ENCODE peak calls at places on chromosomes 3 and 15, in five cellular contexts. I is K562, H is HepG2, Q is GM12878, Y is H1. X is an unnamed sample.

GRCh38 chr15:71575474-71576045 is 234.8 kb upstream of the NR2E3 start:
- DNase-seq in Y (no peak), H (peak; percentile 10), I (no peak), Q (no peak), X (no peak)

GRCh38 chr3:101722394-101723173 is 1.8 kb upstream of the CEP97 start:
- DNase-seq in Y (no peak), Q (peak; percentile 78), H (no peak), I (no peak), X (no peak)

GRCh38 chr3:126473292-126474168 is 2.2 kb downstream of the ZXDC start:
- DNase-seq in Y (no peak), Q (no peak), H (no peak), I (no peak), X (no peak)

GRCh38 chr15:57370929-57371328 is 5.4 kb upstream of the CGNL1 start:
- DNase-seq in I (no peak), Q (no peak), Y (no peak), H (no peak), X (no peak)

GRCh38 chr3:104190681-104191080 is 1176.0 kb upstream of the ALCAM start:
- DNase-seq in Q (no peak), H (no peak), I (no peak), Y (no peak), X (no peak)

GRCh38 chr3:174062923-174063322 is 665.4 kb downstream of the NLGN1 start:
- DNase-seq in H (no peak), Q (no peak), Y (no peak), I (no peak), X (no peak)

GRCh38 chr3:185540705-185541104 is 11.7 kb downstream of the LIPH start:
- DNase-seq in H (no peak), Y (no peak), I (no peak), Q (no peak), X (no peak)

GRCh38 chr3:124741027-124741426 is 10.8 kb downstream of the UMPS start:
- DNase-seq in I (no peak), H (no peak), Y (no peak), Q (no peak), X (no peak)

GRCh38 chr15:54064412-54064811 is 86.2 kb downstream of the UNC13C start:
- DNase-seq in H (no peak), I (no peak), Q (no peak), Y (no peak), X (no peak)

GRCh38 chr15:70100495-70101331 is 3.0 kb upstream of the TLE3 start:
- DNase-seq in Y (no peak), H (peak; percentile 12), Q (no peak), I (peak; percentile 45), X (peak; percentile 27)

GRCh38 chr3:156448300-156448699 is 106.6 kb downstream of the SSR3 start:
- DNase-seq in I (peak; percentile 68), Q (no peak), Y (peak; percentile 57), H (peak; percentile 5), X (peak; percentile 46)

DNA sequence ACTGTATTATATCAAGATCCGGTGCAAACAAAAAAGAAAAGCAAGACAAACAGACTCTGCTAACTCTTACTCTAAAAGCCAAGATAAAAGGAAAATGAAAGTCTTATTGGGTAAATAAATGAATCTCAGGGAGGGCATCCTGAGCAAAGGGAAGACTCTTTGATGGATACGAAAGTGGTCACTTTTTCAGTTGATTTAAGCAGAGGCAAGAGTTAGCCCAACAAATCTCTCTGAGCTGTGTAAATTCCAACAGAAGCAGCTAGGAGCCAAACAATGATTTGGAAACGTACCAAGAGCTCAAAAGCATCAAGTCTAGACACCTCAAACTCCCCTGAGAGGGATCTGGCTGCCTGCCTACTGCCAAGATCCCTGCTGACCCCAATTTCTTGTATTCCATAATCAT is 39.8 kb downstream of the OSBPL10 start:
- DNase-seq in I (no peak), Y (no peak), H (peak; percentile 85), Q (no peak), X (no peak)
- H3K4me2 ChIP-seq in I (no peak overlapping the region), Y (no peak overlapping the region), H (peak overlapping the region; percentile 55), Q (no peak overlapping the region), X (no peak overlapping the region)

DNA sequence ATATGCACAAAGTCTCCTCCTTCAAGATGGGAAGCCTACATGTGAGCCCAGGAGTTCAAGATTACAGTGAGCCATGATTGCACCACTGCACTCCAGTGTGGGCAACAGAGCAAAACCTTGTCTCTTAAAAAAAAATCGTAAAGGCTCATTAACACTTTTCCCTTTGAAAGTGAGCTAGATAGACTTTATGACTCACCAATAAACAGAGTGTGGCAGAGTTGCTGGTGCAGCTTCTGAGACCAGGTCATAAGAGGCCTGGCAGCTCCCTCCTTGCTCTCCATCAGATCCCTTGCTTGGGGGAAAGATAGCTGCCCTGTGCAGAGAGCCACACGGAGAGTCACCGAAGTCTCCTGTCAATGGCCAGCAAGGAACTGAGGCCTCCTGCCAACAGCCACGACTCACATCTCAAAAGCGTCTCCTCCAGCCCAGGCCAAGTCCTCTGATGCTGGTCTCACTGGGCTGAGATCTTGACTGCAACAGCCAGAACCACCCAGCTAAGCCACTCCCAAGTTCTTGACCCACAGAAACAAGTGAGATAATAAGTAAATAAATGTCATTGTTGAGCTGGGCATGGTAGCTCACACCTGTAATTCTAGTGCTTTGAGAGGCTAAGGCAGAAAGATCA is 8.7 kb upstream of the GP9 start:
- DNase-seq in I (no peak), Q (no peak), H (no peak), Y (no peak), X (no peak)
- TF ChIP-seq ATF3 in I (no peak), Q (no peak), H (no peak), Y (no peak), X (no peak)

DNA sequence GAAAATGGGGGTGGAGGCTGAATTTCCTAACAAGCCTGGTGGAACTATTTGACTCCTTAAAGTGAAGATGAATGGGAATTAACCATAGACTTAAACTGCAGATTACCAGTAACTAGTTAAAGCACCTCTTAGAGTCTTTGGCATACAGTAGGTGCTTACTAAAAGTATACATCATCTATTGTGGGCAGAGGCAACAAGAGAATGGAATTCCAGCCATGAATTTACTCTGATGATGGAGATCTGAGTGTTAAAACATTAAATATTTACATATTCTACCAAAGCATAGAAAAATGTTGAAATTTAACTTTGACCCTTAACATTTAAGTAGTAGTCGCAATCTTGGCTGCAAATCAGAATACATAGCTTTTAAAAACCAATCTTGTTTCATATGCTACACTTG is 5.1 kb downstream of the UBA5 start:
- DNase-seq in Y (no peak), H (no peak), Q (no peak), I (no peak), X (no peak)
- H3K4me2 ChIP-seq in Y (no peak overlapping the region), H (no peak overlapping the region), Q (no peak overlapping the region), I (no peak overlapping the region), X (no peak overlapping the region)

GRCh38 chr15:31367021-31367729 is 40.5 kb downstream of the KLF13 start:
- DNase-seq in H (no peak), I (no peak), Q (no peak), Y (no peak), X (no peak)

GRCh38 chr15:31366169-31366734 is 39.6 kb downstream of the KLF13 start:
- DNase-seq in H (no peak), Y (no peak), I (no peak), Q (no peak), X (no peak)

GRCh38 chr15:31364301-31365031 is 37.8 kb downstream of the KLF13 start:
- DNase-seq in Y (no peak), I (peak; percentile 57), H (no peak), Q (no peak), X (no peak)

GRCh38 chr15:31365032-31365654 is 38.5 kb downstream of the KLF13 start:
- DNase-seq in H (no peak), I (no peak), Y (no peak), Q (no peak), X (no peak)

GRCh38 chr15:31365655-31366127 is 39.1 kb downstream of the KLF13 start:
- DNase-seq in I (peak; percentile 86), Q (no peak), Y (peak; percentile 78), H (no peak), X (no peak)
- TF ChIP-seq ATF3 in I (no peak), Q (no peak), Y (peak; percentile 48), H (no peak), X (no peak)

DNA sequence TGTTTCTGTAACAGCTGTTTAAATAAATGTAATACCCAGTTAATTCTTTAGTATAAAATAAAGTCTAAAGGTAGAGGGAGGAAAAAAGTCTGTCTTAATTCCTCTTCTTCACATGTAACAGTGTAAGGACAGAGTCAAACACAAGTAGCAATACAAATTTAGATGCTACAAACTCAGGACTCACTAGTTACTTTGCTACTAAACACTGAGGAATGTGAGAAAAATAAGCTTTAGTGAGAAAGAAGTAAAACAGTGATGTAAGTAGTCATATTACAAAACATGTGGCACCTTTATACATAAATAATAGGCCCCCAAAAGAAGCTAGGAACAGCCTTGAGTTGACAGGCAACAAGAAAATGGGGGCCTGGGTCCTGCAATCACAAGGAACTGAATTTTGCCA is 113.0 kb downstream of the TBC1D5 start:
- DNase-seq in Y (no peak), Q (no peak), I (no peak), H (no peak), X (no peak)
- H3K4me2 ChIP-seq in Y (no peak overlapping the region), Q (no peak overlapping the region), I (no peak overlapping the region), H (no peak overlapping the region), X (no peak overlapping the region)

DNA sequence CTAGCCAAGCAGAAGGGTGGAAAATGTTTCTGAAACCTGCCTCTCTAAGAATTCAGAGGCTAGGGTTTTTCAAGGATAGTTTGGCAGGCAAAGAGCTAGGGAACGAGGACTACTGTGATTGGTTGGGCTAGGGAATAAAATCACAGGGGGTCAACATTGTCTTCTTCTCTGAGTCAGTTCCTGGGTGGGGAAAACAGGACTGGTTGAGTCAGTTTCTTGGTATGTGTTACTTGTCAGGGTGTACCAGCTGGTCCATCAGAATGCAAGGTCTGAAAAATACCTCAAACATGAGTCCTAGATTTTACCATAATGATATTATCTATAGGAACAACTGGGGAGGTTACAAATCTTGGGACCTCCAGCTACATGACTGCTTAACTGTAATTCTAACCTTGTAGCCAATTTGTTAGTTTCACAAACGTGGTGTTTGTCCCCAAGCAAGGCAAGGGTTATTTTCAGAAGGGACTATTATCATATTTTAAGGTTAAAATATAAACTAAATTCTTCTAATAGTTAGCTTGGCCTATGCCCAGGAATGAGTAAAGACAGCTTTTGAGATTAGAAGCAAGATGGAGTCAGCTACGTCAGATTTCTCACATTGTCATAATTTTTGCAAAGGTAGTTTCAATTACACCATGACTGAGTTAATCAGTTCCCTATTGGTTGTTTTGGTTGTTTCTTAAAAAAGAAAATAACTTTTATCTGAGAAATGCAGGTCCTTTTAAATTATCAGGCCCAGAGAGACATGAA is 231.5 kb downstream of the ALCAM start:
- DNase-seq in Y (no peak), H (no peak), Q (no peak), I (no peak), X (peak; percentile 37)
- TF ChIP-seq ATF3 in Y (no peak), H (no peak), Q (no peak), I (no peak), X (no peak)

X was measured in HCT116.